ENCODE peak calls at places on chromosomes 13 and 19, in eight cellular contexts. R is psoas muscle, O is lower lobe of right lung, E is brain microvascular endothelial cell, S is adipocyte, L is right lobe of liver, U is left lung, Y is hepatocyte. N is an unnamed sample. For H3K27me3 and H3K36me3, the result is how much of the 10 kb centered on the place peaks cover.

GRCh38 chr19:40585677-40586422 is 9.2 kb downstream of the SHKBP1 start:
- DNase-seq in O (no peak), L (no peak), Y (no peak), S (no peak), U (no peak), R (no peak), E (peak), N (peak)

GRCh38 chr19:48741222-48741999 is 1.0 kb upstream of the RASIP1 start:
- DNase-seq in Y (no peak), O (no peak), U (peak), E (no peak), R (peak), S (peak), L (peak), N (no peak)

GRCh38 chr13:66895780-66896179 is 334.4 kb downstream of the PCDH9 start:
- DNase-seq in O (no peak), Y (no peak), S (no peak), U (no peak), L (no peak), E (no peak), R (no peak), N (no peak)

GRCh38 chr19:10074153-10074552 is 12.0 kb upstream of the SHFL start:
- DNase-seq in Y (peak), E (peak), U (no peak), O (no peak), R (no peak), S (peak), L (no peak), N (no peak)

GRCh38 chr13:93915269-93915809 is 564.1 kb downstream of the DCT start:
- DNase-seq in S (peak), Y (no peak), O (no peak), E (peak), U (no peak), R (no peak), L (no peak), N (no peak)

GRCh38 chr13:72656357-72656756 is 71.1 kb downstream of the MZT1 start:
- DNase-seq in U (no peak), S (no peak), O (no peak), L (no peak), E (no peak), R (no peak), Y (no peak), N (no peak)

GRCh38 chr13:51914137-51914493 is 52.3 kb downstream of the CCDC70 start:
- DNase-seq in S (no peak), U (no peak), O (no peak), E (no peak), L (no peak), Y (no peak), R (no peak), N (no peak)

GRCh38 chr13:92259523-92259922 is 861.1 kb downstream of the GPC5 start:
- DNase-seq in L (no peak), R (no peak), E (no peak), S (no peak), Y (no peak), U (no peak), O (no peak), N (no peak)

GRCh38 chr19:42965204-42965603 is 28.2 kb upstream of the PSG7 start:
- DNase-seq in O (no peak), Y (no peak), S (peak), L (no peak), U (no peak), R (no peak), E (peak), N (no peak)

GRCh38 chr19:3358919-3359849 is 7.2 kb upstream of the NFIC start:
- DNase-seq in Y (peak), S (peak), E (no peak), L (peak), R (peak), O (peak), U (peak), N (no peak)

GRCh38 chr13:110506859-110507566 is 54.5 kb downstream of the RAB20 start:
- DNase-seq in R (peak), O (peak), S (no peak), L (peak), E (no peak), Y (peak), U (no peak), N (no peak)

GRCh38 chr13:42110410-42111155 is 62.1 kb downstream of the DGKH start:
- DNase-seq in R (no peak), Y (peak), U (no peak), O (no peak), E (peak), L (no peak), S (peak), N (no peak)

GRCh38 chr19:1410789-1411188 is 3.4 kb downstream of the DAZAP1 start:
- DNase-seq in R (no peak), Y (no peak), U (peak), L (no peak), O (no peak), S (no peak), E (no peak), N (no peak)

GRCh38 chr19:33674575-33675367 is 53.0 kb downstream of the CHST8 start:
- DNase-seq in R (no peak), Y (peak), E (no peak), L (no peak), O (no peak), U (no peak), S (no peak), N (no peak)

GRCh38 chr19:24071078-24071477 is 15.9 kb upstream of the ZNF254 start:
- DNase-seq in U (no peak), L (no peak), R (no peak), E (no peak), S (no peak), O (no peak), Y (no peak), N (no peak)

GRCh38 chr19:5141278-5141925 is 172.5 kb downstream of the KDM4B start:
- DNase-seq in E (peak), U (peak), O (no peak), L (peak), S (no peak), Y (no peak), R (peak), N (peak)

GRCh38 chr19:4456566-4456842 is 1.1 kb downstream of the UBXN6 start:
- DNase-seq in L (no peak), Y (peak), R (peak), E (peak), S (peak), U (no peak), O (peak), N (no peak)

GRCh38 chr13:98370806-98371553 is 193.9 kb upstream of the RNF113B start:
- DNase-seq in Y (peak), L (no peak), S (peak), O (no peak), E (peak), U (no peak), R (no peak), N (no peak)

GRCh38 chr13:92514420-92515125 is 712.0 kb upstream of the GPC6 start:
- DNase-seq in E (no peak), R (no peak), O (no peak), Y (no peak), L (no peak), S (no peak), U (no peak), N (no peak)

GRCh38 chr13:95660981-95661581 is 15.9 kb upstream of the DNAJC3 start:
- DNase-seq in L (no peak), E (peak), Y (peak), U (no peak), R (no peak), O (no peak), S (peak), N (no peak)

GRCh38 chr19:56217039-56217949 is 15.2 kb downstream of the ZSCAN5C start:
- DNase-seq in U (no peak), R (no peak), Y (peak), S (peak), L (peak), E (peak), O (no peak), N (no peak)

GRCh38 chr13:52809310-52809769 is 39.1 kb downstream of the PCDH8 start:
- DNase-seq in L (no peak), S (peak), O (peak), U (no peak), Y (peak), R (peak), E (peak), N (peak)

GRCh38 chr13:101429733-101430132 is 13.4 kb upstream of the NALCN start:
- DNase-seq in Y (no peak), S (no peak), E (no peak), O (no peak), U (no peak), L (no peak), R (no peak), N (no peak)

GRCh38 chr19:56405062-56405461 is 930 bp downstream of the ZNF583 start:
- DNase-seq in R (no peak), U (no peak), E (no peak), L (no peak), O (no peak), S (no peak), Y (no peak), N (no peak)

GRCh38 chr13:108944760-108945159 is 315.3 kb downstream of the MYO16 start:
- DNase-seq in U (no peak), S (no peak), O (no peak), L (no peak), R (no peak), E (no peak), Y (no peak), N (no peak)

GRCh38 chr13:28137556-28137955 is 789 bp upstream of the PAN3 start:
- DNase-seq in R (no peak), S (peak), U (no peak), E (no peak), L (no peak), Y (no peak), O (no peak), N (no peak)

GRCh38 chr19:58307736-58308135 is 2.6 kb downstream of the ERVK3-1 start:
- DNase-seq in U (no peak), O (no peak), Y (no peak), R (no peak), E (no peak), S (no peak), L (no peak), N (no peak)

GRCh38 chr19:19552811-19553210 is 14.7 kb downstream of the CILP2 start:
- DNase-seq in E (peak), S (peak), O (no peak), L (no peak), Y (peak), R (no peak), U (no peak), N (no peak)

GRCh38 chr13:100547805-100548204 is 40.8 kb downstream of the GGACT start:
- DNase-seq in R (no peak), S (peak), Y (peak), U (peak), E (no peak), L (peak), O (no peak), N (no peak)

GRCh38 chr19:4705413-4706131 is 18.1 kb downstream of the DPP9 start:
- DNase-seq in Y (no peak), S (no peak), E (no peak), R (no peak), U (peak), L (peak), O (no peak), N (no peak)

GRCh38 chr19:47122359-47123335 is 8.0 kb upstream of the SAE1 start:
- DNase-seq in U (peak), O (no peak), S (peak), E (peak), Y (no peak), R (no peak), L (no peak), N (no peak)

GRCh38 chr19:39030854-39031367 is 1.4 kb downstream of the FBXO27 start:
- DNase-seq in O (no peak), U (no peak), E (no peak), S (no peak), L (no peak), Y (no peak), R (no peak), N (no peak)

GRCh38 chr19:40806385-40807146 is 7.6 kb downstream of the EGLN2 start:
- DNase-seq in U (peak), O (peak), R (peak), S (peak), Y (peak), E (peak), L (peak), N (peak)

GRCh38 chr13:111245781-111246384 is 74.6 kb upstream of the TEX29 start:
- DNase-seq in Y (no peak), E (no peak), U (no peak), L (no peak), S (peak), O (no peak), R (no peak), N (no peak)

GRCh38 chr19:48613024-48613851 is 1.6 kb downstream of the FAM83E start:
- DNase-seq in R (peak), S (no peak), L (peak), E (no peak), U (peak), O (no peak), Y (no peak), N (no peak)

GRCh38 chr19:30008169-30008568 is 66.1 kb downstream of the URI1 start:
- DNase-seq in S (no peak), L (no peak), R (no peak), O (no peak), U (no peak), Y (no peak), E (no peak), N (no peak)

DNA sequence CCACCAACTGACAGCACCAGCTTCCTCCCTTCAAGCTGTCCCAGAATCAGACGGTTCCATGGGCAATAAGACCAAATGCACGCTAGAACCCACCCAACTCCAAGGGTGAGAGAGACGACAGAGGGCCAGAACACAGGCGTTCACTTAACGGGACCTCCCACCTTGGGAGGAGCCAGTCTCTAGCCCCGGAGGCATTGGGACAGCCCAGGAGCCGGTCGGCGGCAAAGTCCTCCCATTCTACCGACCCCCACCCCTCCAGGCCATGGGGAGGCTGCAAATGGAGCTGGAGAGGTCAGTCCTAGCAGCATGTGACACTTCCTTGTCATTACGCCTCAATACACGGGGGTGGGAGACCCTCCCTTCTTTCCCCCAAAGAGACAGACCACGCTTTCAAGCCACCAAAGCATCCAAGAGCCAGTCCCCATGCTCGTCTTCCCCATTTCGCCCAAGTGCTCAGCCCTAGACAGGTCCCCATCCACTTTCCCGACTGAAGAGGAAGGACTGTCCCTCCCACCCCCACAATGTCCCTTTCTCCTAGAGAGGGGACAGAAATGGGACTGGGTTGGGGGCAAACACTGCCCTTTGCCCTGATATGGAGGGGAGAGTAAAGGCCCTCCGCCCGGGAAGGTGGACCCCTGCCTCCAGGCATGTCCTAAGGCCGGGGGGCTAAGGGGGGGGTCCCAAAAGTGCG is 967 bp downstream of the KHSRP start:
- DNase-seq in U (peak), L (no peak), E (peak), R (no peak), S (peak), O (no peak), Y (peak), N (no peak)
- H3K27me3 ChIP-seq in U (under half), L (under half), E (under half), R (under half), S (under half), O (under half), Y (under half), N (under half)

GRCh38 chr19:53908106-53908932 is 759 bp upstream of the CACNG7 start:
- DNase-seq in E (peak), L (no peak), S (peak), O (no peak), Y (peak), R (peak), U (no peak), N (no peak)
- H3K4me3 ChIP-seq in E (peak), L (no peak), S (no peak), O (no peak), Y (no peak), R (peak), U (no peak), N (no peak)

DNA sequence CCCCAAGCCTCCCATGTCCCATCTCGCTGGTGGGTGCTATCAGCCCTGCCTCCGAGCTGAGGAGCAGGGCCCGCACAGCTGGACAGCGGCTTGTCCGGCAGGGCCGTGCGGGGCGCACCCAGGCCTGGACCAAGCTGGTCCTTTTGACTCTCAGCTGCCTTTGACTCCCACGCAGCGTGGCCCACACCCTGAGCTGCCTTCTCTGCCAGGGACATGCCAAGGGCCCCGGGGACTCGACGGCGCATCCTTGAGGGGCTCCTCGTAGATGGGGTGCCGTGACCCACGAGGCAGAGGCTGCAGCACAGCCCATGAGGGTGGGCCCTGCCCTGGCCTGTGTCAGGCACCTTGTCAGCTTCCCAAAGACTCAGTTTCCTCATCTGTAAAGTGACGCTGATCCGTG is 38.8 kb upstream of the F7 start:
- DNase-seq in L (no peak), E (no peak), R (no peak), O (no peak), S (no peak), Y (no peak), U (peak), N (no peak)
- H3K36me3 ChIP-seq in L (under half), E (under half), R (under half), O (under half), S (under half), Y (under half), U (under half), N (under half)

GRCh38 chr19:11421607-11422098 is 2.5 kb upstream of the RGL3 start:
- DNase-seq in R (peak), E (no peak), S (peak), O (peak), L (peak), U (peak), Y (peak), N (no peak)
- H3K27me3 ChIP-seq in R (under half), E (under half), S (under half), O (under half), L (under half), U (half or more), Y (under half), N (half or more)

GRCh38 chr19:45245826-45246225 is 619 bp upstream of the EXOC3L2 start:
- DNase-seq in S (no peak), R (no peak), U (no peak), L (no peak), E (no peak), O (no peak), Y (no peak), N (no peak)

GRCh38 chr19:45247136-45247535 is 1.9 kb upstream of the EXOC3L2 start:
- DNase-seq in S (no peak), R (no peak), Y (no peak), L (no peak), O (no peak), U (no peak), E (no peak), N (no peak)

GRCh38 chr19:45243144-45243732 is 2.0 kb downstream of the EXOC3L2 start:
- DNase-seq in E (no peak), Y (no peak), R (no peak), U (no peak), S (no peak), O (no peak), L (no peak), N (no peak)

GRCh38 chr19:45245334-45245787 is at the start of gene EXOC3L2:
- DNase-seq in E (no peak), L (peak), Y (no peak), R (no peak), S (no peak), O (no peak), U (no peak), N (no peak)

DNA sequence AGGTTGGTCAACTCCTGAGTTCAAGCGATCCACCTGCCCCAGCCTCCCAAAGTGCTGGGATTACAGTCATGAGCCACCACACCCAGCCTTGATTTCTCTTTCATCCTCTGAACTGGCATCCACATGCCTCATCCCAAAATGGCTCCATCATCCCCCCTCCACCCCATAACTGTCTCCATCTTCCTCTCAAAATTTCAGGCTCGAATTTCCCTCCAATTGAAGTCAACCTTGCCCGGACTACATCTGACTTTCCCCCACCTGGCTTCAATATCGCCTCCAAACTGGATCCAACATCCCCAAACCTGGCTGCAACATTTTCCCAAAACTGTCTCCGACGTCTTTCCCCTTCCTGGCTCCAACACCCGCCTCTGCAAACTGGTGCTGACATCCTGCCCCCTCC is 1.1 kb downstream of the EXOC3L2 start:
- DNase-seq in Y (no peak), U (no peak), S (no peak), R (no peak), O (no peak), L (no peak), E (no peak), N (no peak)
- H3K4me3 ChIP-seq in Y (no peak), U (no peak), S (no peak), R (no peak), O (peak), L (peak), E (no peak), N (no peak)

DNA sequence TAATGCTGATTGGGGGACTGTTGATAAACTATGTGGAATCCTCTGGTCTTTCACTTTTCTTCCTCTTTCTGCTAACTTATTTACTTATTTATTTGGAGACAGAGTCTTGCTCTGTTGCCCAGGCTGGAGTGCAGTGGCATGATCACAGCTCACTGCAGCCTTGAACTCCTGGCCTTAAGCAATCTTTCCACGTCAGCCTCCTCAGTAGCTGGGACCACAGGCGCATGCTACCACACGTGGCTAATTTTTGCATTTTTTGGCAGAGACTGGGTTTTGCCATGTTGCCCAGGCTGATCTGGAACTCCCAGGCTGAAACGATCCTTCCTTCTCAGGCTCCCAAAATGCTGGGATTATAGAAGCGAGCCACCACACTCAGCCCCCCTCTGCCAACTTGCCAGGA is 77.5 kb downstream of the ELF1 start:
- DNase-seq in R (no peak), L (no peak), Y (no peak), E (no peak), O (no peak), S (no peak), U (no peak), N (no peak)
- H3K36me3 ChIP-seq in R (half or more), L (under half), Y (under half), E (under half), O (half or more), S (half or more), U (under half), N (under half)

N was measured in kidney epithelial cell.